ENCODE peak calls at places on chromosome 5, in eight cellular contexts. I, F, E, B, D, R, Y and T are unnamed samples.

GRCh38 chr5:88298425-88298824 is 29.8 kb upstream of the TMEM161B start:
- DNase-seq in F (no peak), D (no peak), E (no peak), R (no peak), I (no peak), Y (no peak), B (no peak), T (no peak)

GRCh38 chr5:78793907-78794687 is 145.5 kb upstream of the LHFPL2 start:
- DNase-seq in Y (no peak), E (no peak), I (no peak), B (no peak), F (no peak), D (no peak), R (no peak), T (no peak)

GRCh38 chr5:168477060-168477459 is 9.2 kb upstream of the RARS1 start:
- DNase-seq in F (no peak), Y (no peak), B (no peak), D (no peak), E (no peak), R (no peak), I (no peak), T (no peak)

GRCh38 chr5:16534280-16534679 is 68.7 kb upstream of the ZNF622 start:
- DNase-seq in B (no peak), F (no peak), D (no peak), R (no peak), I (no peak), E (no peak), Y (no peak), T (no peak)

GRCh38 chr5:115873392-115873791 is 31.7 kb downstream of the AP3S1 start:
- DNase-seq in I (no peak), B (peak), Y (no peak), F (no peak), E (no peak), R (no peak), D (no peak), T (no peak)

GRCh38 chr5:110072646-110073045 is 382.9 kb downstream of the MAN2A1 start:
- DNase-seq in Y (no peak), D (no peak), R (no peak), F (no peak), E (no peak), B (no peak), I (no peak), T (no peak)

GRCh38 chr5:23727271-23727670 is 219.9 kb downstream of the PRDM9 start:
- DNase-seq in E (no peak), R (no peak), Y (no peak), B (peak), I (no peak), F (no peak), D (no peak), T (peak)

GRCh38 chr5:66805514-66806430 is 209.6 kb downstream of the MAST4 start:
- DNase-seq in D (no peak), E (no peak), I (no peak), F (no peak), B (no peak), Y (no peak), R (no peak), T (no peak)

GRCh38 chr5:94422819-94423218 is 195.6 kb downstream of the KIAA0825 start:
- DNase-seq in D (no peak), R (no peak), F (no peak), B (peak), Y (peak), I (no peak), E (no peak), T (no peak)

GRCh38 chr5:157350939-157351338 is 85.0 kb downstream of the CYFIP2 start:
- DNase-seq in R (no peak), F (no peak), D (no peak), I (no peak), B (no peak), E (no peak), Y (no peak), T (no peak)